ENCODE peak calls at places on chromosome 12, in eight cellular contexts. One of them, this sample, is unnamed.

GRCh38 chr12:12010277-12011031 is 60.3 kb upstream of the BCL2L14 start:
- DNase-seq in activated naive CD4-positive, alpha-beta T cell: no peak
- DNase-seq in NCI-H2081: no peak
- DNase-seq in T-helper 2 cell: peak
- DNase-seq in left ventricle myocardium inferior: peak
- DNase-seq in stimulated activated CD8-positive, alpha-beta memory T cell treated with anti-CD3 and anti-CD28 coated beads, Interleukin-7, amount 100 ng/mL, for 48 hours: peak
- DNase-seq in Caco-2: no peak
- DNase-seq in Right ventricle myocardium superior: peak
- DNase-seq in this sample: peak

GRCh38 chr12:104582739-104583138 is 126.0 kb downstream of the CHST11 start:
- DNase-seq in T-helper 2 cell: no peak
- DNase-seq in stimulated activated CD8-positive, alpha-beta memory T cell treated with anti-CD3 and anti-CD28 coated beads, Interleukin-7, amount 100 ng/mL, for 48 hours: no peak
- DNase-seq in NCI-H2081: no peak
- DNase-seq in Right ventricle myocardium superior: no peak
- DNase-seq in Caco-2: no peak
- DNase-seq in left ventricle myocardium inferior: no peak
- DNase-seq in activated naive CD4-positive, alpha-beta T cell: no peak
- DNase-seq in this sample: no peak

GRCh38 chr12:120413901-120414695 is 23.8 kb upstream of the COX6A1 start:
- DNase-seq in stimulated activated CD8-positive, alpha-beta memory T cell treated with anti-CD3 and anti-CD28 coated beads, Interleukin-7, amount 100 ng/mL, for 48 hours: no peak
- DNase-seq in left ventricle myocardium inferior: no peak
- DNase-seq in Caco-2: no peak
- DNase-seq in NCI-H2081: no peak
- DNase-seq in Right ventricle myocardium superior: no peak
- DNase-seq in activated naive CD4-positive, alpha-beta T cell: no peak
- DNase-seq in T-helper 2 cell: no peak
- DNase-seq in this sample: no peak

GRCh38 chr12:128817115-128818015 is 6.4 kb downstream of the SLC15A4 start:
- DNase-seq in activated naive CD4-positive, alpha-beta T cell: no peak
- DNase-seq in stimulated activated CD8-positive, alpha-beta memory T cell treated with anti-CD3 and anti-CD28 coated beads, Interleukin-7, amount 100 ng/mL, for 48 hours: no peak
- DNase-seq in left ventricle myocardium inferior: peak
- DNase-seq in T-helper 2 cell: no peak
- DNase-seq in Right ventricle myocardium superior: peak
- DNase-seq in NCI-H2081: peak
- DNase-seq in Caco-2: no peak
- DNase-seq in this sample: no peak

GRCh38 chr12:66092559-66093269 is 37.8 kb downstream of the LLPH start:
- DNase-seq in Caco-2: no peak
- DNase-seq in NCI-H2081: no peak
- DNase-seq in activated naive CD4-positive, alpha-beta T cell: no peak
- DNase-seq in Right ventricle myocardium superior: no peak
- DNase-seq in T-helper 2 cell: no peak
- DNase-seq in left ventricle myocardium inferior: no peak
- DNase-seq in stimulated activated CD8-positive, alpha-beta memory T cell treated with anti-CD3 and anti-CD28 coated beads, Interleukin-7, amount 100 ng/mL, for 48 hours: no peak
- DNase-seq in this sample: no peak

GRCh38 chr12:28563926-28564325 is 373.7 kb downstream of the CCDC91 start:
- DNase-seq in stimulated activated CD8-positive, alpha-beta memory T cell treated with anti-CD3 and anti-CD28 coated beads, Interleukin-7, amount 100 ng/mL, for 48 hours: no peak
- DNase-seq in Caco-2: no peak
- DNase-seq in T-helper 2 cell: no peak
- DNase-seq in NCI-H2081: no peak
- DNase-seq in Right ventricle myocardium superior: no peak
- DNase-seq in activated naive CD4-positive, alpha-beta T cell: no peak
- DNase-seq in left ventricle myocardium inferior: no peak
- DNase-seq in this sample: no peak

GRCh38 chr12:53995311-53996187 is 4.4 kb upstream of the HOXC9 start:
- DNase-seq in Caco-2: peak
- DNase-seq in stimulated activated CD8-positive, alpha-beta memory T cell treated with anti-CD3 and anti-CD28 coated beads, Interleukin-7, amount 100 ng/mL, for 48 hours: no peak
- DNase-seq in activated naive CD4-positive, alpha-beta T cell: no peak
- DNase-seq in T-helper 2 cell: no peak
- DNase-seq in Right ventricle myocardium superior: no peak
- DNase-seq in NCI-H2081: no peak
- DNase-seq in left ventricle myocardium inferior: no peak
- DNase-seq in this sample: peak

GRCh38 chr12:57657744-57658143 is 24.7 kb upstream of the B4GALNT1 start:
- DNase-seq in NCI-H2081: no peak
- DNase-seq in Caco-2: no peak
- DNase-seq in left ventricle myocardium inferior: no peak
- DNase-seq in stimulated activated CD8-positive, alpha-beta memory T cell treated with anti-CD3 and anti-CD28 coated beads, Interleukin-7, amount 100 ng/mL, for 48 hours: no peak
- DNase-seq in activated naive CD4-positive, alpha-beta T cell: no peak
- DNase-seq in Right ventricle myocardium superior: no peak
- DNase-seq in T-helper 2 cell: no peak
- DNase-seq in this sample: no peak

GRCh38 chr12:108302471-108303311 is 36.4 kb downstream of the CMKLR1 start:
- DNase-seq in Caco-2: peak
- DNase-seq in activated naive CD4-positive, alpha-beta T cell: no peak
- DNase-seq in NCI-H2081: no peak
- DNase-seq in stimulated activated CD8-positive, alpha-beta memory T cell treated with anti-CD3 and anti-CD28 coated beads, Interleukin-7, amount 100 ng/mL, for 48 hours: no peak
- DNase-seq in T-helper 2 cell: no peak
- DNase-seq in Right ventricle myocardium superior: peak
- DNase-seq in left ventricle myocardium inferior: peak
- DNase-seq in this sample: no peak

GRCh38 chr12:127065595-127065994 is 1201.4 kb upstream of the TMEM132C start:
- DNase-seq in Caco-2: no peak
- DNase-seq in activated naive CD4-positive, alpha-beta T cell: no peak
- DNase-seq in NCI-H2081: no peak
- DNase-seq in T-helper 2 cell: no peak
- DNase-seq in left ventricle myocardium inferior: no peak
- DNase-seq in stimulated activated CD8-positive, alpha-beta memory T cell treated with anti-CD3 and anti-CD28 coated beads, Interleukin-7, amount 100 ng/mL, for 48 hours: no peak
- DNase-seq in Right ventricle myocardium superior: no peak
- DNase-seq in this sample: no peak

GRCh38 chr12:53232641-53233538 is 881 bp upstream of the RARG start:
- DNase-seq in left ventricle myocardium inferior: peak
- DNase-seq in activated naive CD4-positive, alpha-beta T cell: no peak
- DNase-seq in stimulated activated CD8-positive, alpha-beta memory T cell treated with anti-CD3 and anti-CD28 coated beads, Interleukin-7, amount 100 ng/mL, for 48 hours: no peak
- DNase-seq in Right ventricle myocardium superior: peak
- DNase-seq in NCI-H2081: no peak
- DNase-seq in Caco-2: no peak
- DNase-seq in T-helper 2 cell: no peak
- DNase-seq in this sample: no peak

GRCh38 chr12:107731376-107731775 is 29.6 kb downstream of the PRDM4 start:
- DNase-seq in left ventricle myocardium inferior: no peak
- DNase-seq in Right ventricle myocardium superior: no peak
- DNase-seq in Caco-2: no peak
- DNase-seq in activated naive CD4-positive, alpha-beta T cell: no peak
- DNase-seq in stimulated activated CD8-positive, alpha-beta memory T cell treated with anti-CD3 and anti-CD28 coated beads, Interleukin-7, amount 100 ng/mL, for 48 hours: no peak
- DNase-seq in T-helper 2 cell: no peak
- DNase-seq in NCI-H2081: no peak
- DNase-seq in this sample: no peak

GRCh38 chr12:69714542-69714941 is 15.4 kb upstream of the BEST3 start:
- DNase-seq in stimulated activated CD8-positive, alpha-beta memory T cell treated with anti-CD3 and anti-CD28 coated beads, Interleukin-7, amount 100 ng/mL, for 48 hours: no peak
- DNase-seq in Caco-2: no peak
- DNase-seq in left ventricle myocardium inferior: no peak
- DNase-seq in T-helper 2 cell: no peak
- DNase-seq in activated naive CD4-positive, alpha-beta T cell: no peak
- DNase-seq in Right ventricle myocardium superior: no peak
- DNase-seq in NCI-H2081: no peak
- DNase-seq in this sample: no peak

GRCh38 chr12:119691202-119691846 is 23.4 kb downstream of the PRKAB1 start:
- DNase-seq in NCI-H2081: no peak
- DNase-seq in stimulated activated CD8-positive, alpha-beta memory T cell treated with anti-CD3 and anti-CD28 coated beads, Interleukin-7, amount 100 ng/mL, for 48 hours: no peak
- DNase-seq in activated naive CD4-positive, alpha-beta T cell: no peak
- DNase-seq in left ventricle myocardium inferior: no peak
- DNase-seq in Caco-2: no peak
- DNase-seq in Right ventricle myocardium superior: no peak
- DNase-seq in T-helper 2 cell: no peak
- DNase-seq in this sample: no peak

GRCh38 chr12:106332536-106332935 is 25.0 kb upstream of the POLR3B start:
- DNase-seq in left ventricle myocardium inferior: no peak
- DNase-seq in stimulated activated CD8-positive, alpha-beta memory T cell treated with anti-CD3 and anti-CD28 coated beads, Interleukin-7, amount 100 ng/mL, for 48 hours: no peak
- DNase-seq in NCI-H2081: no peak
- DNase-seq in activated naive CD4-positive, alpha-beta T cell: no peak
- DNase-seq in Caco-2: no peak
- DNase-seq in Right ventricle myocardium superior: no peak
- DNase-seq in T-helper 2 cell: no peak
- DNase-seq in this sample: no peak

GRCh38 chr12:14880890-14881453 is 4.7 kb downstream of the MGP start:
- DNase-seq in stimulated activated CD8-positive, alpha-beta memory T cell treated with anti-CD3 and anti-CD28 coated beads, Interleukin-7, amount 100 ng/mL, for 48 hours: no peak
- DNase-seq in activated naive CD4-positive, alpha-beta T cell: no peak
- DNase-seq in left ventricle myocardium inferior: no peak
- DNase-seq in Caco-2: no peak
- DNase-seq in Right ventricle myocardium superior: no peak
- DNase-seq in NCI-H2081: no peak
- DNase-seq in T-helper 2 cell: no peak
- DNase-seq in this sample: no peak

GRCh38 chr12:93297032-93297431 is 80.7 kb upstream of the NUDT4 start:
- DNase-seq in activated naive CD4-positive, alpha-beta T cell: no peak
- DNase-seq in Right ventricle myocardium superior: no peak
- DNase-seq in Caco-2: no peak
- DNase-seq in T-helper 2 cell: no peak
- DNase-seq in NCI-H2081: no peak
- DNase-seq in stimulated activated CD8-positive, alpha-beta memory T cell treated with anti-CD3 and anti-CD28 coated beads, Interleukin-7, amount 100 ng/mL, for 48 hours: no peak
- DNase-seq in left ventricle myocardium inferior: no peak
- DNase-seq in this sample: no peak

GRCh38 chr12:119683413-119683812 is 15.5 kb downstream of the PRKAB1 start:
- DNase-seq in T-helper 2 cell: no peak
- DNase-seq in Caco-2: no peak
- DNase-seq in stimulated activated CD8-positive, alpha-beta memory T cell treated with anti-CD3 and anti-CD28 coated beads, Interleukin-7, amount 100 ng/mL, for 48 hours: no peak
- DNase-seq in left ventricle myocardium inferior: no peak
- DNase-seq in NCI-H2081: no peak
- DNase-seq in Right ventricle myocardium superior: no peak
- DNase-seq in activated naive CD4-positive, alpha-beta T cell: no peak
- DNase-seq in this sample: no peak

GRCh38 chr12:87196329-87196728 is 832.9 kb downstream of the C12orf50 start:
- DNase-seq in Caco-2: no peak
- DNase-seq in stimulated activated CD8-positive, alpha-beta memory T cell treated with anti-CD3 and anti-CD28 coated beads, Interleukin-7, amount 100 ng/mL, for 48 hours: no peak
- DNase-seq in NCI-H2081: no peak
- DNase-seq in activated naive CD4-positive, alpha-beta T cell: no peak
- DNase-seq in T-helper 2 cell: no peak
- DNase-seq in left ventricle myocardium inferior: no peak
- DNase-seq in Right ventricle myocardium superior: no peak
- DNase-seq in this sample: no peak

GRCh38 chr12:6827437-6827894 is 741 bp upstream of the P3H3 start:
- DNase-seq in activated naive CD4-positive, alpha-beta T cell: no peak
- DNase-seq in Right ventricle myocardium superior: peak
- DNase-seq in NCI-H2081: peak
- DNase-seq in stimulated activated CD8-positive, alpha-beta memory T cell treated with anti-CD3 and anti-CD28 coated beads, Interleukin-7, amount 100 ng/mL, for 48 hours: no peak
- DNase-seq in T-helper 2 cell: peak
- DNase-seq in left ventricle myocardium inferior: peak
- DNase-seq in Caco-2: peak
- DNase-seq in this sample: peak

GRCh38 chr12:111581434-111582132 is 17.5 kb downstream of the ATXN2 start:
- DNase-seq in left ventricle myocardium inferior: no peak
- DNase-seq in Caco-2: no peak
- DNase-seq in activated naive CD4-positive, alpha-beta T cell: no peak
- DNase-seq in T-helper 2 cell: no peak
- DNase-seq in NCI-H2081: no peak
- DNase-seq in Right ventricle myocardium superior: no peak
- DNase-seq in stimulated activated CD8-positive, alpha-beta memory T cell treated with anti-CD3 and anti-CD28 coated beads, Interleukin-7, amount 100 ng/mL, for 48 hours: no peak
- DNase-seq in this sample: no peak

GRCh38 chr12:110739488-110739887 is 3.2 kb downstream of the PPP1CC start:
- DNase-seq in stimulated activated CD8-positive, alpha-beta memory T cell treated with anti-CD3 and anti-CD28 coated beads, Interleukin-7, amount 100 ng/mL, for 48 hours: no peak
- DNase-seq in left ventricle myocardium inferior: no peak
- DNase-seq in Right ventricle myocardium superior: no peak
- DNase-seq in T-helper 2 cell: no peak
- DNase-seq in Caco-2: no peak
- DNase-seq in NCI-H2081: no peak
- DNase-seq in activated naive CD4-positive, alpha-beta T cell: no peak
- DNase-seq in this sample: no peak

GRCh38 chr12:124459852-124460645 is 107.4 kb downstream of the NCOR2 start:
- DNase-seq in left ventricle myocardium inferior: no peak
- DNase-seq in Right ventricle myocardium superior: peak
- DNase-seq in T-helper 2 cell: no peak
- DNase-seq in stimulated activated CD8-positive, alpha-beta memory T cell treated with anti-CD3 and anti-CD28 coated beads, Interleukin-7, amount 100 ng/mL, for 48 hours: no peak
- DNase-seq in Caco-2: no peak
- DNase-seq in NCI-H2081: no peak
- DNase-seq in activated naive CD4-positive, alpha-beta T cell: no peak
- DNase-seq in this sample: no peak

GRCh38 chr12:31353730-31354708 is 28.1 kb upstream of the SINHCAF start:
- DNase-seq in activated naive CD4-positive, alpha-beta T cell: no peak
- DNase-seq in T-helper 2 cell: no peak
- DNase-seq in left ventricle myocardium inferior: no peak
- DNase-seq in Right ventricle myocardium superior: no peak
- DNase-seq in Caco-2: no peak
- DNase-seq in stimulated activated CD8-positive, alpha-beta memory T cell treated with anti-CD3 and anti-CD28 coated beads, Interleukin-7, amount 100 ng/mL, for 48 hours: no peak
- DNase-seq in NCI-H2081: peak
- DNase-seq in this sample: no peak

GRCh38 chr12:44542716-44543115 is 333.4 kb downstream of the NELL2 start:
- DNase-seq in activated naive CD4-positive, alpha-beta T cell: no peak
- DNase-seq in T-helper 2 cell: no peak
- DNase-seq in Caco-2: no peak
- DNase-seq in left ventricle myocardium inferior: no peak
- DNase-seq in Right ventricle myocardium superior: no peak
- DNase-seq in stimulated activated CD8-positive, alpha-beta memory T cell treated with anti-CD3 and anti-CD28 coated beads, Interleukin-7, amount 100 ng/mL, for 48 hours: no peak
- DNase-seq in NCI-H2081: no peak
- DNase-seq in this sample: no peak

GRCh38 chr12:59570134-59570533 is 25.7 kb upstream of the SLC16A7 start:
- DNase-seq in NCI-H2081: no peak
- DNase-seq in left ventricle myocardium inferior: no peak
- DNase-seq in activated naive CD4-positive, alpha-beta T cell: no peak
- DNase-seq in stimulated activated CD8-positive, alpha-beta memory T cell treated with anti-CD3 and anti-CD28 coated beads, Interleukin-7, amount 100 ng/mL, for 48 hours: no peak
- DNase-seq in T-helper 2 cell: no peak
- DNase-seq in Right ventricle myocardium superior: no peak
- DNase-seq in Caco-2: no peak
- DNase-seq in this sample: no peak

GRCh38 chr12:122880155-122880605 is 15.7 kb downstream of the VPS37B start:
- DNase-seq in left ventricle myocardium inferior: no peak
- DNase-seq in Right ventricle myocardium superior: no peak
- DNase-seq in activated naive CD4-positive, alpha-beta T cell: no peak
- DNase-seq in stimulated activated CD8-positive, alpha-beta memory T cell treated with anti-CD3 and anti-CD28 coated beads, Interleukin-7, amount 100 ng/mL, for 48 hours: no peak
- DNase-seq in Caco-2: no peak
- DNase-seq in T-helper 2 cell: no peak
- DNase-seq in NCI-H2081: no peak
- DNase-seq in this sample: no peak

GRCh38 chr12:130075497-130076076 is 86.7 kb upstream of the FZD10 start:
- DNase-seq in Caco-2: no peak
- DNase-seq in activated naive CD4-positive, alpha-beta T cell: no peak
- DNase-seq in T-helper 2 cell: no peak
- DNase-seq in stimulated activated CD8-positive, alpha-beta memory T cell treated with anti-CD3 and anti-CD28 coated beads, Interleukin-7, amount 100 ng/mL, for 48 hours: no peak
- DNase-seq in NCI-H2081: no peak
- DNase-seq in Right ventricle myocardium superior: no peak
- DNase-seq in left ventricle myocardium inferior: no peak
- DNase-seq in this sample: no peak

GRCh38 chr12:93793007-93793406 is 115.8 kb downstream of the CRADD start:
- DNase-seq in left ventricle myocardium inferior: no peak
- DNase-seq in Right ventricle myocardium superior: no peak
- DNase-seq in NCI-H2081: no peak
- DNase-seq in activated naive CD4-positive, alpha-beta T cell: no peak
- DNase-seq in T-helper 2 cell: no peak
- DNase-seq in Caco-2: no peak
- DNase-seq in stimulated activated CD8-positive, alpha-beta memory T cell treated with anti-CD3 and anti-CD28 coated beads, Interleukin-7, amount 100 ng/mL, for 48 hours: no peak
- DNase-seq in this sample: no peak

GRCh38 chr12:132551271-132552120 is 58.9 kb downstream of the LRCOL1 start:
- DNase-seq in activated naive CD4-positive, alpha-beta T cell: no peak
- DNase-seq in stimulated activated CD8-positive, alpha-beta memory T cell treated with anti-CD3 and anti-CD28 coated beads, Interleukin-7, amount 100 ng/mL, for 48 hours: no peak
- DNase-seq in Caco-2: no peak
- DNase-seq in NCI-H2081: no peak
- DNase-seq in Right ventricle myocardium superior: no peak
- DNase-seq in left ventricle myocardium inferior: no peak
- DNase-seq in T-helper 2 cell: no peak
- DNase-seq in this sample: no peak

GRCh38 chr12:85872497-85873091 is 1.5 kb upstream of the NTS start:
- DNase-seq in NCI-H2081: peak
- DNase-seq in T-helper 2 cell: no peak
- DNase-seq in activated naive CD4-positive, alpha-beta T cell: no peak
- DNase-seq in left ventricle myocardium inferior: no peak
- DNase-seq in Right ventricle myocardium superior: no peak
- DNase-seq in stimulated activated CD8-positive, alpha-beta memory T cell treated with anti-CD3 and anti-CD28 coated beads, Interleukin-7, amount 100 ng/mL, for 48 hours: no peak
- DNase-seq in Caco-2: no peak
- DNase-seq in this sample: peak

GRCh38 chr12:116389990-116390655 is 112.6 kb upstream of the MED13L start:
- DNase-seq in Caco-2: no peak
- DNase-seq in left ventricle myocardium inferior: no peak
- DNase-seq in T-helper 2 cell: no peak
- DNase-seq in Right ventricle myocardium superior: no peak
- DNase-seq in stimulated activated CD8-positive, alpha-beta memory T cell treated with anti-CD3 and anti-CD28 coated beads, Interleukin-7, amount 100 ng/mL, for 48 hours: no peak
- DNase-seq in NCI-H2081: no peak
- DNase-seq in activated naive CD4-positive, alpha-beta T cell: no peak
- DNase-seq in this sample: no peak

GRCh38 chr12:131985145-131985875 is 35.6 kb downstream of the EP400 start:
- DNase-seq in Caco-2: no peak
- DNase-seq in Right ventricle myocardium superior: peak
- DNase-seq in T-helper 2 cell: no peak
- DNase-seq in stimulated activated CD8-positive, alpha-beta memory T cell treated with anti-CD3 and anti-CD28 coated beads, Interleukin-7, amount 100 ng/mL, for 48 hours: no peak
- DNase-seq in NCI-H2081: no peak
- DNase-seq in activated naive CD4-positive, alpha-beta T cell: no peak
- DNase-seq in left ventricle myocardium inferior: peak
- DNase-seq in this sample: no peak

GRCh38 chr12:123058980-123059379 is 78.5 kb downstream of the ARL6IP4 start:
- DNase-seq in activated naive CD4-positive, alpha-beta T cell: no peak
- DNase-seq in left ventricle myocardium inferior: no peak
- DNase-seq in T-helper 2 cell: no peak
- DNase-seq in Caco-2: no peak
- DNase-seq in Right ventricle myocardium superior: no peak
- DNase-seq in stimulated activated CD8-positive, alpha-beta memory T cell treated with anti-CD3 and anti-CD28 coated beads, Interleukin-7, amount 100 ng/mL, for 48 hours: no peak
- DNase-seq in NCI-H2081: no peak
- DNase-seq in this sample: no peak